ENCODE peak calls at places on chromosomes 6 and 20, in five cellular contexts. M is right lobe of liver, Q is Panc1, W is A673, I is upper lobe of right lung. R is an unnamed sample. For H3K4me1, H3K27me3 and H3K9me3, the result is how much of the 10 kb centered on the place peaks cover.

GRCh38 chr6:149846321-149846720 is 17.8 kb downstream of the LRP11 start:
- DNase-seq in Q (no peak), W (peak), I (peak), M (no peak), R (no peak)

GRCh38 chr6:24858154-24858801 is 59.6 kb upstream of the ARMH2 start:
- DNase-seq in I (no peak), M (no peak), W (no peak), Q (no peak), R (no peak)

GRCh38 chr6:148565931-148566663 is 180.7 kb upstream of the UST start:
- DNase-seq in I (peak), W (no peak), M (no peak), Q (no peak), R (no peak)

GRCh38 chr6:49607391-49607982 is 29.2 kb downstream of the RHAG start:
- DNase-seq in W (no peak), M (no peak), I (no peak), Q (no peak), R (no peak)

GRCh38 chr6:5968817-5969726 is 37.7 kb downstream of the NRN1 start:
- DNase-seq in M (no peak), Q (no peak), W (no peak), I (peak), R (no peak)

GRCh38 chr20:61492065-61492464 is 240.0 kb downstream of the CDH4 start:
- DNase-seq in M (no peak), W (no peak), Q (no peak), I (no peak), R (no peak)

GRCh38 chr6:137155830-137156229 is 17.6 kb downstream of the IL22RA2 start:
- DNase-seq in I (no peak), Q (no peak), W (no peak), M (no peak), R (peak)

GRCh38 chr20:36792422-36792821 is 18.9 kb upstream of the DSN1 start:
- DNase-seq in I (no peak), M (no peak), W (peak), Q (no peak), R (no peak)

GRCh38 chr6:166422201-166422940 is 39.6 kb upstream of the MPC1 start:
- DNase-seq in W (no peak), M (no peak), Q (no peak), I (peak), R (no peak)

GRCh38 chr20:43736588-43737091 is 9.8 kb upstream of the GTSF1L start:
- DNase-seq in W (peak), Q (no peak), M (no peak), I (no peak), R (no peak)

GRCh38 chr6:118400098-118400497 is 148.0 kb upstream of the PLN start:
- DNase-seq in Q (no peak), W (no peak), M (no peak), I (no peak), R (no peak)

GRCh38 chr6:43310137-43310536 is 1.5 kb upstream of the CRIP3 start:
- DNase-seq in I (no peak), W (no peak), M (no peak), Q (no peak), R (no peak)

GRCh38 chr6:116929825-116930224 is 52.8 kb downstream of the RFX6 start:
- DNase-seq in I (no peak), W (no peak), M (no peak), Q (no peak), R (no peak)

GRCh38 chr20:63177134-63177784 is 38.7 kb downstream of the YTHDF1 start:
- DNase-seq in M (no peak), I (no peak), Q (no peak), W (peak), R (no peak)

GRCh38 chr20:62143118-62143975 is at the start of the genes PSMA7 and SS18L1:
- DNase-seq in I (peak), W (peak), Q (no peak), M (peak), R (peak)

GRCh38 chr6:167799033-167799933 is 27.4 kb upstream of the AFDN start:
- DNase-seq in Q (no peak), W (no peak), I (no peak), M (no peak), R (no peak)

GRCh38 chr6:149716584-149716983 is 1.3 kb downstream of the LATS1 start:
- DNase-seq in I (no peak), M (no peak), Q (no peak), W (no peak), R (no peak)

GRCh38 chr20:9035129-9035528 is 33.8 kb upstream of the PLCB4 start:
- DNase-seq in M (no peak), W (peak), Q (no peak), I (no peak), R (no peak)

GRCh38 chr6:139881728-139882211 is 507.3 kb upstream of the CITED2 start:
- DNase-seq in M (no peak), I (no peak), Q (peak), W (peak), R (no peak)

GRCh38 chr6:106084106-106084963 is 1.8 kb upstream of the PRDM1 start:
- DNase-seq in Q (no peak), I (no peak), M (no peak), W (peak), R (no peak)

GRCh38 chr6:3722211-3722621 is 29.3 kb downstream of the PXDC1 start:
- DNase-seq in W (no peak), M (no peak), I (no peak), Q (no peak), R (no peak)

DNA sequence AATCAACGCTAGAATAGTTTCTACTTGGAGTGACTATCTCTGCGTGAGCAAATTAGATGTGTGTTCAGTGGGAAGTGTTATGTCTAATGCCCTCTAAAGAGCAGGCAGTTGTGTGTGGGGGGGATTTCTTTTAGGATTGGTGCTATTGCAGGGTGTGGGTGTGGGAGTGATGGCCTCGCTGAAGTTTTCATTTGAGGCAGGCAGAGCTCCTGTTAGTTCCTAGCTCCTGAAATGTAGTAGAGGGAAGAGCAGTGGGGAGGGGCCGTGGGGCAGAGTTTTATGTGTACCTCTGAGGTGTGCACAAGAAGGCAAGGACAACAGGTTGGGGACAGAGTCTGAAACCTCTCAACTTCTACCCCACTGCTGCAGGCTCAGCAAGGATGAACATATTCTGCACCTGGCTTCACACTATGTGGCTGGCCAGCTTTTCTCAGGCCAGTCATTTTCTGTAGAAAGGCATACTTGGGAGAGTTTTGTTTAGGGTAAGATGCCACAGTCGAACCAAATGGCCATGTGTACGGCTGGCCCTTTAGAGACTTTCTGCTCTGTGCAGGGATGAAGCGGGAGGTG is 229.2 kb upstream of the SUPT3H start:
- DNase-seq in W (no peak), Q (no peak), I (no peak), M (no peak), R (no peak)
- H3K4me1 ChIP-seq in W (under half), Q (under half), I (under half), M (under half), R (under half)

GRCh38 chr6:146028250-146028789 is 542 bp upstream of the GRM1 start:
- DNase-seq in I (peak), W (peak), Q (no peak), M (peak), R (no peak)
- H3K27me3 ChIP-seq in I (under half), W (half or more), Q (under half), M (under half), R (under half)

DNA sequence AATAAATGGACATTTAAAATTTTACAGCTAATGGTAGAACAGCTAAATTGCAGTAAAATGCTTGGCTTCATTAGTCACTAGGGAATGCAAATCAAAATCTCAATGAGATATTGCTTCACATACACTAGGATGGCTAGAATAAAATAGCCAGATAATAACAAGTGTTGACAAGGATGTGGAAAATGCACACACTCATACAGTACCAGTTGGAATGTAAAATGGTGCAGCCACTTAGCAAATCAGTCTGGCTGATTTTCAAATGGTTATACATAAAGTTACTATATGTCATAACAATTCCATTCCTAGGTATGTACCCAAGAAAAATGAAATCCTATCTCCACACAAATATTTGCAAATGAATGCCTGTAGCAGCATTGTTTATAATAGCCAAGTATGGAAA is 452.1 kb downstream of the HDGFL1 start:
- DNase-seq in W (no peak), M (no peak), I (no peak), Q (no peak), R (no peak)
- H3K9me3 ChIP-seq in W (under half), M (under half), I (under half), Q (under half), R (under half)

GRCh38 chr6:32976334-32977069 is 8.1 kb downstream of the BRD2 start:
- DNase-seq in M (no peak), I (no peak), Q (no peak), W (no peak), R (no peak)
- H3K4me1 ChIP-seq in M (under half), I (under half), Q (half or more), W (under half), R (under half)

DNA sequence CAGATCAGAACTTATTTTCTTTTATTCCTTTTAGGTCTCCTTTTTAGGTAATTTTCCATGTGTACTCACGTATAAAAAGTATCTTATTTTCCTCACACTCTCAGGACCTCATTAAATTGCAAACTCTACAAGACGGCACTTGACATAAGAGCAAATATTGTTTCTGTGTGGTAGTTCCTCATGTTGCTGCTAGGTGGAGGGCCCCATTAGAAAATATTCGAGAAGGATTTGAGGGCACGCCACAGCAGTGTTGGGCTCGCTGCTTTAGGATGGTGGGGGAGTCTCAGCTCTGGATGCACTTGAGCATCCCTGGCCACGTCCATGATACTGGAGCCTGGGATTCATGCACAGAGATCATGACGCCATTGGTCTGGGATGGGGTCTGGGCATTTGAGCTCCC is 64.9 kb upstream of the ZFP64 start:
- DNase-seq in Q (no peak), I (no peak), W (no peak), M (no peak), R (no peak)
- H3K27me3 ChIP-seq in Q (under half), I (under half), W (under half), M (under half), R (under half)

GRCh38 chr20:55592866-55593265 is 412.5 kb downstream of the CBLN4 start:
- DNase-seq in M (no peak), Q (no peak), W (no peak), I (no peak), R (no peak)
- H3K9me3 ChIP-seq in M (under half), Q (under half), W (under half), I (under half), R (under half)

GRCh38 chr6:56643379-56644089 is 845 bp upstream of the DST start:
- DNase-seq in I (no peak), M (no peak), Q (no peak), W (no peak), R (no peak)
- H3K4me1 ChIP-seq in I (under half), M (under half), Q (under half), W (under half), R (under half)